ENCODE peak calls at places on chromosomes 13 and 19, in nine cellular contexts. One of them, this sample, is unnamed.

GRCh38 chr13:47858678-47859050 is 142.4 kb downstream of the SUCLA2 start:
- DNase-seq in PC-9: no peak
- DNase-seq in HCT116: no peak
- DNase-seq in fibroblast of lung: peak; percentile 72
- DNase-seq in endothelial cell of umbilical vein: no peak
- DNase-seq in heart left ventricle: no peak
- DNase-seq in lung: no peak
- DNase-seq in colonic mucosa: no peak
- DNase-seq in spleen: no peak
- DNase-seq in this sample: no peak

GRCh38 chr13:98322091-98322718 is 145.1 kb upstream of the RNF113B start:
- DNase-seq in PC-9: no peak
- DNase-seq in HCT116: no peak
- DNase-seq in fibroblast of lung: no peak
- DNase-seq in endothelial cell of umbilical vein: no peak
- DNase-seq in heart left ventricle: no peak
- DNase-seq in lung: no peak
- DNase-seq in colonic mucosa: no peak
- DNase-seq in spleen: no peak
- DNase-seq in this sample: no peak

GRCh38 chr19:38985262-38985661 is 9.7 kb upstream of the FBXO17 start:
- DNase-seq in PC-9: no peak
- DNase-seq in HCT116: no peak
- DNase-seq in fibroblast of lung: no peak
- DNase-seq in endothelial cell of umbilical vein: no peak
- DNase-seq in heart left ventricle: no peak
- DNase-seq in lung: no peak
- DNase-seq in colonic mucosa: no peak
- DNase-seq in spleen: no peak
- DNase-seq in this sample: no peak

GRCh38 chr19:46979103-46979769 is 40.4 kb upstream of the NPAS1 start:
- DNase-seq in PC-9: no peak
- DNase-seq in HCT116: no peak
- DNase-seq in fibroblast of lung: no peak
- DNase-seq in endothelial cell of umbilical vein: no peak
- DNase-seq in heart left ventricle: peak; percentile 42
- DNase-seq in lung: no peak
- DNase-seq in colonic mucosa: no peak
- DNase-seq in spleen: no peak
- DNase-seq in this sample: no peak

GRCh38 chr13:50390503-50391248 is 375.4 kb downstream of the KCNRG start:
- DNase-seq in PC-9: no peak
- DNase-seq in HCT116: no peak
- DNase-seq in fibroblast of lung: no peak
- DNase-seq in endothelial cell of umbilical vein: peak; percentile 29
- DNase-seq in heart left ventricle: no peak
- DNase-seq in lung: no peak
- DNase-seq in colonic mucosa: no peak
- DNase-seq in spleen: no peak
- DNase-seq in this sample: no peak

GRCh38 chr19:16581971-16582343 is 9.7 kb upstream of the SLC35E1 start:
- DNase-seq in PC-9: peak; percentile 28
- DNase-seq in HCT116: no peak
- DNase-seq in fibroblast of lung: no peak
- DNase-seq in endothelial cell of umbilical vein: no peak
- DNase-seq in heart left ventricle: no peak
- DNase-seq in lung: no peak
- DNase-seq in colonic mucosa: no peak
- DNase-seq in spleen: no peak
- DNase-seq in this sample: no peak

GRCh38 chr13:47790755-47791154 is 210.3 kb downstream of the SUCLA2 start:
- DNase-seq in PC-9: no peak
- DNase-seq in HCT116: no peak
- DNase-seq in fibroblast of lung: no peak
- DNase-seq in endothelial cell of umbilical vein: no peak
- DNase-seq in heart left ventricle: no peak
- DNase-seq in lung: no peak
- DNase-seq in colonic mucosa: no peak
- DNase-seq in spleen: no peak
- DNase-seq in this sample: no peak

GRCh38 chr19:42248270-42249148 is 6.1 kb upstream of the GSK3A start:
- DNase-seq in PC-9: no peak
- DNase-seq in HCT116: no peak
- DNase-seq in fibroblast of lung: no peak
- DNase-seq in endothelial cell of umbilical vein: no peak
- DNase-seq in heart left ventricle: no peak
- DNase-seq in lung: no peak
- DNase-seq in colonic mucosa: no peak
- DNase-seq in spleen: peak; percentile 75
- DNase-seq in this sample: no peak

GRCh38 chr19:17536957-17537356 is 18.5 kb upstream of the COLGALT1 start:
- DNase-seq in PC-9: no peak
- DNase-seq in HCT116: no peak
- DNase-seq in fibroblast of lung: no peak
- DNase-seq in endothelial cell of umbilical vein: no peak
- DNase-seq in heart left ventricle: no peak
- DNase-seq in lung: no peak
- DNase-seq in colonic mucosa: no peak
- DNase-seq in spleen: no peak
- DNase-seq in this sample: no peak

GRCh38 chr19:41226053-41226873 is 7.2 kb downstream of the AXL start:
- DNase-seq in PC-9: peak; percentile 97
- DNase-seq in HCT116: peak; percentile 72
- DNase-seq in fibroblast of lung: peak; percentile 93
- DNase-seq in endothelial cell of umbilical vein: peak; percentile 59
- DNase-seq in heart left ventricle: peak; percentile 78
- DNase-seq in lung: peak; percentile 51
- DNase-seq in colonic mucosa: peak; percentile 74
- DNase-seq in spleen: no peak
- DNase-seq in this sample: peak; percentile 84

GRCh38 chr19:45630463-45630862 is 8.7 kb downstream of the EML2 start:
- DNase-seq in PC-9: peak; percentile 51
- DNase-seq in HCT116: peak; percentile 67
- DNase-seq in fibroblast of lung: peak; percentile 96
- DNase-seq in endothelial cell of umbilical vein: peak; percentile 89
- DNase-seq in heart left ventricle: no peak
- DNase-seq in lung: no peak
- DNase-seq in colonic mucosa: no peak
- DNase-seq in spleen: no peak
- DNase-seq in this sample: no peak

GRCh38 chr19:40262422-40262821 is 22.7 kb downstream of the AKT2 start:
- DNase-seq in PC-9: no peak
- DNase-seq in HCT116: no peak
- DNase-seq in fibroblast of lung: no peak
- DNase-seq in endothelial cell of umbilical vein: no peak
- DNase-seq in heart left ventricle: no peak
- DNase-seq in lung: no peak
- DNase-seq in colonic mucosa: no peak
- DNase-seq in spleen: no peak
- DNase-seq in this sample: no peak

GRCh38 chr13:30256713-30257432 is 50.5 kb downstream of the KATNAL1 start:
- DNase-seq in PC-9: no peak
- DNase-seq in HCT116: no peak
- DNase-seq in fibroblast of lung: no peak
- DNase-seq in endothelial cell of umbilical vein: no peak
- DNase-seq in heart left ventricle: no peak
- DNase-seq in lung: no peak
- DNase-seq in colonic mucosa: no peak
- DNase-seq in spleen: no peak
- DNase-seq in this sample: no peak

GRCh38 chr19:3667037-3667638 is 33.1 kb downstream of the PIP5K1C start:
- DNase-seq in PC-9: no peak
- DNase-seq in HCT116: no peak
- DNase-seq in fibroblast of lung: no peak
- DNase-seq in endothelial cell of umbilical vein: no peak
- DNase-seq in heart left ventricle: no peak
- DNase-seq in lung: no peak
- DNase-seq in colonic mucosa: no peak
- DNase-seq in spleen: no peak
- DNase-seq in this sample: no peak

GRCh38 chr13:45361596-45362206 is 20.7 kb upstream of the TPT1 start:
- DNase-seq in PC-9: peak; percentile 89
- DNase-seq in HCT116: peak; percentile 85
- DNase-seq in fibroblast of lung: peak; percentile 68
- DNase-seq in endothelial cell of umbilical vein: no peak
- DNase-seq in heart left ventricle: no peak
- DNase-seq in lung: no peak
- DNase-seq in colonic mucosa: no peak
- DNase-seq in spleen: no peak
- DNase-seq in this sample: no peak

GRCh38 chr13:75135325-75135825 is 346.6 kb downstream of the TBC1D4 start:
- DNase-seq in PC-9: no peak
- DNase-seq in HCT116: no peak
- DNase-seq in fibroblast of lung: peak; percentile 99
- DNase-seq in endothelial cell of umbilical vein: peak; percentile 78
- DNase-seq in heart left ventricle: no peak
- DNase-seq in lung: no peak
- DNase-seq in colonic mucosa: no peak
- DNase-seq in spleen: no peak
- DNase-seq in this sample: no peak

GRCh38 chr13:82772802-82773201 is 1109.5 kb downstream of the SLITRK1 start:
- DNase-seq in PC-9: no peak
- DNase-seq in HCT116: no peak
- DNase-seq in fibroblast of lung: peak; percentile 43
- DNase-seq in endothelial cell of umbilical vein: no peak
- DNase-seq in heart left ventricle: no peak
- DNase-seq in lung: no peak
- DNase-seq in colonic mucosa: no peak
- DNase-seq in spleen: no peak
- DNase-seq in this sample: no peak

GRCh38 chr13:80215368-80215767 is 125.6 kb downstream of the SPRY2 start:
- DNase-seq in PC-9: no peak
- DNase-seq in HCT116: no peak
- DNase-seq in fibroblast of lung: peak; percentile 82
- DNase-seq in endothelial cell of umbilical vein: no peak
- DNase-seq in heart left ventricle: no peak
- DNase-seq in lung: no peak
- DNase-seq in colonic mucosa: no peak
- DNase-seq in spleen: no peak
- DNase-seq in this sample: no peak

GRCh38 chr13:19158006-19158405 is 23.6 kb downstream of the TUBA3C start:
- DNase-seq in PC-9: no peak
- DNase-seq in HCT116: no peak
- DNase-seq in fibroblast of lung: no peak
- DNase-seq in endothelial cell of umbilical vein: no peak
- DNase-seq in heart left ventricle: no peak
- DNase-seq in lung: no peak
- DNase-seq in colonic mucosa: no peak
- DNase-seq in spleen: no peak
- DNase-seq in this sample: no peak

GRCh38 chr13:26476111-26476743 is 81.3 kb upstream of the WASF3 start:
- DNase-seq in PC-9: no peak
- DNase-seq in HCT116: no peak
- DNase-seq in fibroblast of lung: peak; percentile 61
- DNase-seq in endothelial cell of umbilical vein: peak; percentile 24
- DNase-seq in heart left ventricle: peak; percentile 61
- DNase-seq in lung: no peak
- DNase-seq in colonic mucosa: no peak
- DNase-seq in spleen: no peak
- DNase-seq in this sample: peak; percentile 53

GRCh38 chr13:23672616-23673015 is 102.4 kb downstream of the TNFRSF19 start:
- DNase-seq in PC-9: no peak
- DNase-seq in HCT116: no peak
- DNase-seq in fibroblast of lung: peak; percentile 72
- DNase-seq in endothelial cell of umbilical vein: no peak
- DNase-seq in heart left ventricle: peak; percentile 82
- DNase-seq in lung: no peak
- DNase-seq in colonic mucosa: no peak
- DNase-seq in spleen: no peak
- DNase-seq in this sample: no peak

GRCh38 chr19:37936886-37937285 is 29.9 kb downstream of the SIPA1L3 start:
- DNase-seq in PC-9: no peak
- DNase-seq in HCT116: no peak
- DNase-seq in fibroblast of lung: no peak
- DNase-seq in endothelial cell of umbilical vein: no peak
- DNase-seq in heart left ventricle: no peak
- DNase-seq in lung: no peak
- DNase-seq in colonic mucosa: no peak
- DNase-seq in spleen: no peak
- DNase-seq in this sample: no peak
- H3K9me3 ChIP-seq in PC-9: no peaks in the 10 kb centered on the region
- H3K9me3 ChIP-seq in HCT116: no peaks in the 10 kb centered on the region
- H3K9me3 ChIP-seq in fibroblast of lung: no peaks in the 10 kb centered on the region
- H3K9me3 ChIP-seq in endothelial cell of umbilical vein: no peaks in the 10 kb centered on the region
- H3K9me3 ChIP-seq in heart left ventricle: no peaks in the 10 kb centered on the region
- H3K9me3 ChIP-seq in lung: no peaks in the 10 kb centered on the region
- H3K9me3 ChIP-seq in colonic mucosa: no peaks in the 10 kb centered on the region
- H3K9me3 ChIP-seq in spleen: peaks cover 6% of the 10 kb centered on the region
- H3K9me3 ChIP-seq in this sample: no peaks in the 10 kb centered on the region

GRCh38 chr19:6489278-6490061 is 7.9 kb upstream of the DENND1C start:
- DNase-seq in PC-9: no peak
- DNase-seq in HCT116: no peak
- DNase-seq in fibroblast of lung: no peak
- DNase-seq in endothelial cell of umbilical vein: no peak
- DNase-seq in heart left ventricle: no peak
- DNase-seq in lung: no peak
- DNase-seq in colonic mucosa: no peak
- DNase-seq in spleen: no peak
- DNase-seq in this sample: no peak
- H3K27ac ChIP-seq in PC-9: no peak overlapping the region
- H3K27ac ChIP-seq in HCT116: no peak overlapping the region
- H3K27ac ChIP-seq in fibroblast of lung: no peak overlapping the region
- H3K27ac ChIP-seq in endothelial cell of umbilical vein: no peak overlapping the region
- H3K27ac ChIP-seq in heart left ventricle: no peak overlapping the region
- H3K27ac ChIP-seq in lung: no peak overlapping the region
- H3K27ac ChIP-seq in colonic mucosa: no peak overlapping the region
- H3K27ac ChIP-seq in spleen: peak overlapping the region; percentile 74
- H3K27ac ChIP-seq in this sample: peak overlapping the region; percentile 63

GRCh38 chr19:10045371-10045770 is 32.1 kb downstream of the RDH8 start:
- DNase-seq in PC-9: no peak
- DNase-seq in HCT116: no peak
- DNase-seq in fibroblast of lung: no peak
- DNase-seq in endothelial cell of umbilical vein: no peak
- DNase-seq in heart left ventricle: no peak
- DNase-seq in lung: no peak
- DNase-seq in colonic mucosa: no peak
- DNase-seq in spleen: no peak
- DNase-seq in this sample: no peak
- H3K9me3 ChIP-seq in PC-9: no peaks in the 10 kb centered on the region
- H3K9me3 ChIP-seq in HCT116: no peaks in the 10 kb centered on the region
- H3K9me3 ChIP-seq in fibroblast of lung: peaks cover 3% of the 10 kb centered on the region
- H3K9me3 ChIP-seq in endothelial cell of umbilical vein: no peaks in the 10 kb centered on the region
- H3K9me3 ChIP-seq in heart left ventricle: peaks cover 6% of the 10 kb centered on the region
- H3K9me3 ChIP-seq in lung: peaks cover 5% of the 10 kb centered on the region
- H3K9me3 ChIP-seq in colonic mucosa: no peaks in the 10 kb centered on the region
- H3K9me3 ChIP-seq in spleen: peaks cover 30% of the 10 kb centered on the region
- H3K9me3 ChIP-seq in this sample: peaks cover 17% of the 10 kb centered on the region

DNA sequence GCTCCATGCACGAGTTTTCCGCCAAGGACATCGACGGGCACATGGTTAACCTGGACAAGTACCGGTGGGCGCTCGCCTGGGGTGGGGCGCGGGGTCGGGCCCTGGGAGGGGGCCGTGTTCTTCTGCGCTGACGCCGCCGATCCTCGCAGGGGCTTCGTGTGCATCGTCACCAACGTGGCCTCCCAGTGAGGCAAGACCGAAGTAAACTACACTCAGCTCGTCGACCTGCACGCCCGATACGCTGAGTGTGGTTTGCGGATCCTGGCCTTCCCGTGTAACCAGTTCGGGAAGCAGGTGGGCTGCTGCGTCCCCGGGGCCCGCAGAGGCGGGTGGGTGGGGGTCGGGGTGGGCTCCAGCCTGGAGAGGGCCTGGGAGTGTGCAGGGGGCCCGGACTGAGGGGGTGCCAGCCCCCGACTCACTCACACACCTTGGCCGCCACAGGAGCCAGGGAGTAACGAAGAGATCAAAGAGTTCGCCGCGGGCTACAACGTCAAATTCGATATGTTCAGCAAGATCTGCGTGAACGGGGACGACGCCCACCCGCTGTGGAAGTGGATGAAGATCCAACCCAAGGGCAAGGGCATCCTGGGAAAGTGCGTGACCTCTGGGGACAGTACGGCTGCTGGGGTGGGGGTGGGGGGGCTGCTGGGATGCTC is 1.6 kb downstream of the GPX4 start:
- DNase-seq in PC-9: no peak
- DNase-seq in HCT116: no peak
- DNase-seq in fibroblast of lung: no peak
- DNase-seq in endothelial cell of umbilical vein: no peak
- DNase-seq in heart left ventricle: no peak
- DNase-seq in lung: no peak
- DNase-seq in colonic mucosa: peak; percentile 54
- DNase-seq in spleen: peak; percentile 88
- DNase-seq in this sample: no peak
- H3K27ac ChIP-seq in PC-9: peak overlapping the region; percentile 80
- H3K27ac ChIP-seq in HCT116: peak overlapping the region; percentile 87
- H3K27ac ChIP-seq in fibroblast of lung: peak overlapping the region; percentile 86
- H3K27ac ChIP-seq in endothelial cell of umbilical vein: peak overlapping the region; percentile 71
- H3K27ac ChIP-seq in heart left ventricle: peak overlapping the region; percentile 100
- H3K27ac ChIP-seq in lung: peak overlapping the region; percentile 99
- H3K27ac ChIP-seq in colonic mucosa: peak overlapping the region; percentile 97
- H3K27ac ChIP-seq in spleen: peak overlapping the region; percentile 98
- H3K27ac ChIP-seq in this sample: peak overlapping the region; percentile 99